ENCODE peak calls at places on chromosomes 16 and 17, in five cellular contexts. A is A549, S is AG04450, G is PC-9, U is tibial artery. T is an unnamed sample.

GRCh38 chr17:246851-247421 is 65.5 kb upstream of the DOC2B start:
- DNase-seq in A (no peak), G (no peak), S (no peak), U (peak; percentile 56), T (no peak)

GRCh38 chr17:72816406-72816805 is 276.1 kb downstream of the SLC39A11 start:
- DNase-seq in U (no peak), A (no peak), G (no peak), S (no peak), T (no peak)

GRCh38 chr16:20327444-20328041 is at the start of gene GP2:
- DNase-seq in G (no peak), U (no peak), A (peak; percentile 14), S (no peak), T (no peak)

GRCh38 chr16:75628351-75628750 is 5.3 kb upstream of the ADAT1 start:
- DNase-seq in A (no peak), S (no peak), G (no peak), U (no peak), T (no peak)

GRCh38 chr17:42365136-42365535 is 23.1 kb downstream of the STAT3 start:
- DNase-seq in A (peak; percentile 31), G (no peak), U (no peak), S (no peak), T (no peak)

GRCh38 chr17:67260051-67260987 is 15.3 kb upstream of the HELZ start:
- DNase-seq in A (peak; percentile 48), U (no peak), S (no peak), G (no peak), T (no peak)

GRCh38 chr16:87437911-87438610 is 45.9 kb downstream of the MAP1LC3B start:
- DNase-seq in A (no peak), U (no peak), S (no peak), G (no peak), T (no peak)

GRCh38 chr17:27550974-27551505 is 79.9 kb upstream of the LGALS9 start:
- DNase-seq in U (no peak), G (no peak), A (no peak), S (no peak), T (no peak)

GRCh38 chr17:20053343-20053964 is 44.3 kb downstream of the SPECC1 start:
- DNase-seq in G (no peak), S (no peak), A (peak; percentile 31), U (no peak), T (no peak)

GRCh38 chr17:34858941-34859562 is 102.2 kb downstream of the CCT6B start:
- DNase-seq in G (no peak), U (no peak), A (no peak), S (no peak), T (no peak)

GRCh38 chr16:80277182-80277581 is 263.6 kb upstream of the DYNLRB2 start:
- DNase-seq in G (no peak), U (no peak), A (no peak), S (no peak), T (no peak)

GRCh38 chr16:80274576-80275191 is 266.1 kb upstream of the DYNLRB2 start:
- DNase-seq in S (peak; percentile 58), U (no peak), G (no peak), A (no peak), T (no peak)

GRCh38 chr16:80273635-80274538 is 266.9 kb upstream of the DYNLRB2 start:
- DNase-seq in A (no peak), U (no peak), S (peak; percentile 29), G (no peak), T (no peak)
- H3K27ac ChIP-seq in A (no peak overlapping the region), U (no peak overlapping the region), S (peak overlapping the region; percentile 80), G (no peak overlapping the region), T (no peak overlapping the region)

GRCh38 chr17:79679631-79680340 is 51.0 kb upstream of the ENPP7 start:
- DNase-seq in S (no peak), A (no peak), U (no peak), G (no peak), T (no peak)
- TF ChIP-seq CTCF in S (no peak), A (no peak), U (no peak), G (no peak), T (no peak)

GRCh38 chr17:75078097-75079022 is 9.4 kb upstream of the SLC16A5 start:
- DNase-seq in A (peak; percentile 55), S (peak; percentile 32), G (peak; percentile 75), U (no peak), T (no peak)

GRCh38 chr17:75079023-75079373 is 8.8 kb upstream of the SLC16A5 start:
- DNase-seq in U (no peak), G (no peak), A (peak; percentile 39), S (no peak), T (no peak)

GRCh38 chr17:75077072-75077489 is 10.7 kb upstream of the SLC16A5 start:
- DNase-seq in U (no peak), S (no peak), A (no peak), G (no peak), T (no peak)

GRCh38 chr17:75075597-75076253 is 12.0 kb upstream of the SLC16A5 start:
- DNase-seq in U (no peak), G (no peak), A (no peak), S (no peak), T (no peak)

GRCh38 chr17:75077490-75078096 is 10.2 kb upstream of the SLC16A5 start:
- DNase-seq in S (no peak), A (no peak), U (peak; percentile 88), G (peak; percentile 55), T (no peak)
- H3K27ac ChIP-seq in S (no peak overlapping the region), A (peak overlapping the region; percentile 78), U (peak overlapping the region; percentile 77), G (peak overlapping the region; percentile 93), T (peak overlapping the region; percentile 69)

GRCh38 chr17:81823800-81824550 is 9.1 kb downstream of the MCRIP1 start:
- DNase-seq in U (no peak), A (no peak), S (no peak), G (no peak), T (no peak)

GRCh38 chr17:81828656-81829055 is 4.4 kb downstream of the MCRIP1 start:
- DNase-seq in A (no peak), U (no peak), S (no peak), G (no peak), T (no peak)

GRCh38 chr17:81824595-81824994 is 8.5 kb downstream of the MCRIP1 start:
- DNase-seq in U (no peak), S (no peak), A (no peak), G (no peak), T (no peak)

GRCh38 chr17:81822996-81823799 is 9.9 kb downstream of the MCRIP1 start:
- DNase-seq in A (no peak), U (no peak), G (no peak), S (no peak), T (no peak)

GRCh38 chr17:81825841-81826471 is 7.1 kb downstream of the MCRIP1 start:
- DNase-seq in A (no peak), U (no peak), S (no peak), G (no peak), T (no peak)
- TF ChIP-seq CTCF in A (peak; percentile 13), U (no peak), S (no peak), G (no peak), T (no peak)

GRCh38 chr17:9367186-9367585 is 208.4 kb downstream of the STX8 start:
- DNase-seq in G (no peak), U (no peak), A (no peak), S (no peak), T (no peak)
- H3K27ac ChIP-seq in G (no peak overlapping the region), U (no peak overlapping the region), A (no peak overlapping the region), S (no peak overlapping the region), T (no peak overlapping the region)

DNA sequence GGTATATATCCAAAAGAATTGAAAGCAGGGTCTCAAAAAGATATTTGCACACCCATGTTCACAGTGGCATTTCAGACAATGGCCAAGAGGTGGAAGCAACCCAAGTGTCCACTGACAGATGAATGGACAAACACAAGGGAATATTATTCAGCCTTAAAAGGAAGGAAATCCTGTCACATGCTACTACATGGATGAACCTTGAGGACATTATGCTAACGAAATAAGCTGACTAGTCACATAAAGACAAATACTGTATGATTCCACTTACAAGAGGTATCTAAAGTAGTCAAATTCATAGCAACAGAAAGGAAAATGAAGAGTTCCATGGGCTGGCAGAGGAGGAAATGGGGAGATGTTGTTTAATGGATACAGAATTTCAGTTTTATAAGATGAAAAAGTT is 41.4 kb downstream of the TEX2 start:
- DNase-seq in G (no peak), A (no peak), U (no peak), S (no peak), T (no peak)
- TF ChIP-seq CTCF in G (no peak), A (no peak), U (no peak), S (no peak), T (no peak)

GRCh38 chr16:1169285-1170075 is 16.6 kb downstream of the CACNA1H start:
- DNase-seq in A (no peak), G (no peak), S (no peak), U (peak; percentile 82), T (no peak)

GRCh38 chr16:1165511-1165910 is 12.6 kb downstream of the CACNA1H start:
- DNase-seq in S (no peak), U (no peak), A (no peak), G (no peak), T (no peak)

GRCh38 chr16:1168837-1169236 is 15.9 kb downstream of the CACNA1H start:
- DNase-seq in A (no peak), S (no peak), G (no peak), U (no peak), T (no peak)

GRCh38 chr16:1164975-1165374 is 12.1 kb downstream of the CACNA1H start:
- DNase-seq in S (no peak), G (no peak), U (no peak), A (no peak), T (no peak)

DNA sequence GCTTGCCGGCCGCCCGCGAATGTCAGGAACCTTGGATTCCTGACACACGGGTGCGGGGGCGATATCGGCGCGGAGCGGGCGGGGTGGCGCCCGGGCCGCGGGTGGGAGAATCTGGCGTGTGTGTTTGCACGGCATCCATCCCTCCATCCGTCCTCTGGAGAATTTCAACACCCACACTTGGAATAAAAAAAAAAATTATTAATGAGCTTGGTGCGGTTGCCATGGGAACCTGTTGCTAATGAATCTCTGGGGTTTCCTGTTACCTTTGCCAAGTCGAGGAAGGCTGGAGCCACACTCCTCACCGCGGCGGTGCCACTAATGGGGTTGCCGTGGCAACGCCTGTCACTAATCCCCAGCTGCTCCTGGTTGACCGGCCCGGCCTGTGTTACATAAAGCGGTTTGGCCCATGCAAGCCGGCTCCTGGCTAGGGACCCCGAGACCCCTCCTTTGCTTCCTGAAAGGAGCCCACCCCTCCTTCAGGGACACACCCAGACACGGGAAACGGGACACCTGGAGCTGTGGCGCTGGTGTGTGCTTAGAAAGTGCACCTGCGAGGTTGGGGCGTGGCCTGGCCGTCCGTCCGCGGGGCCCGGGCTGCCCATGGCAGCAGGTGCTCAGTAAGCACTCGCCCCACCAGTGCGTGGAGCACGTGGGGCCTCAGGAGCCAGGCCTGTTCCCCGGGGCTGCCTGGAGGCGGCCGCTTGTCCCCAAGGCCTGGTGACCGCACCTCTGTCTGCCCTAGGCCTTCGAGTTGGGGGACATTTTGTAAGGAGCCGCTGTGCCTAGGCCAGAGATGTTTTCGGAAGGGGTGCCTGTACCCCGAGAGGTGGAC is 14.6 kb downstream of the CACNA1H start:
- DNase-seq in G (no peak), S (no peak), U (no peak), A (no peak), T (no peak)
- H3K27ac ChIP-seq in G (no peak overlapping the region), S (no peak overlapping the region), U (peak overlapping the region; percentile 77), A (no peak overlapping the region), T (no peak overlapping the region)

T was measured in coronary artery.